ENCODE peak calls at places on chromosomes 16 and 17, in ten cellular contexts. G is tibial artery; U is Caco-2; S is heart left ventricle; E is fibroblast of lung; B is left ventricle myocardium inferior; K is prostate gland; D is neural crest cell; R is CD8-positive, alpha-beta T cell; C is right atrium auricular region. Z is an unnamed sample.

GRCh38 chr16:46555981-46556380 is 65.2 kb downstream of the SHCBP1 start:
- DNase-seq in G (no peak), U (no peak), S (no peak), E (no peak), B (no peak), K (no peak), D (no peak), R (no peak), C (no peak), Z (no peak)

GRCh38 chr17:78973196-78973595 is 6.5 kb downstream of the LGALS3BP start:
- DNase-seq in G (no peak), U (peak), S (no peak), E (no peak), B (no peak), K (no peak), D (no peak), R (no peak), C (no peak), Z (no peak)

GRCh38 chr17:81918762-81919545 is 978 bp upstream of the SIRT7 start:
- DNase-seq in G (no peak), U (no peak), S (no peak), E (no peak), B (no peak), K (peak), D (no peak), R (no peak), C (no peak), Z (no peak)

GRCh38 chr16:86198201-86199118 is 299.5 kb downstream of the IRF8 start:
- DNase-seq in G (no peak), U (no peak), S (no peak), E (no peak), B (no peak), K (no peak), D (no peak), R (no peak), C (no peak), Z (no peak)

GRCh38 chr17:78349831-78350631 is 9.8 kb downstream of the SOCS3 start:
- DNase-seq in G (no peak), U (no peak), S (no peak), E (no peak), B (no peak), K (no peak), D (no peak), R (no peak), C (no peak), Z (no peak)

GRCh38 chr17:29369831-29370735 is 20.1 kb upstream of the TAOK1 start:
- DNase-seq in G (peak), U (peak), S (peak), E (peak), B (peak), K (peak), D (peak), R (peak), C (peak), Z (peak)

GRCh38 chr17:72407336-72408121 is 286.7 kb downstream of the SOX9 start:
- DNase-seq in G (peak), U (no peak), S (peak), E (peak), B (peak), K (peak), D (no peak), R (no peak), C (no peak), Z (no peak)

GRCh38 chr17:31489295-31490018 is 98.0 kb downstream of the RAB11FIP4 start:
- DNase-seq in G (no peak), U (peak), S (no peak), E (no peak), B (no peak), K (no peak), D (no peak), R (no peak), C (no peak), Z (peak)

GRCh38 chr17:6366144-6366755 is 68.7 kb downstream of the AIPL1 start:
- DNase-seq in G (no peak), U (no peak), S (no peak), E (peak), B (no peak), K (no peak), D (no peak), R (no peak), C (no peak), Z (no peak)

GRCh38 chr17:45997624-45998023 is 1.4 kb upstream of the STH start:
- DNase-seq in G (no peak), U (no peak), S (no peak), E (peak), B (no peak), K (no peak), D (no peak), R (no peak), C (no peak), Z (no peak)

GRCh38 chr16:35743101-35743692 is 2283.8 kb downstream of the TP53TG3F start:
- DNase-seq in G (no peak), U (no peak), S (no peak), E (no peak), B (no peak), K (no peak), D (no peak), R (no peak), C (peak), Z (no peak)

GRCh38 chr16:80931661-80931984 is 75.1 kb downstream of the CMC2 start:
- DNase-seq in G (no peak), U (no peak), S (no peak), E (no peak), B (no peak), K (no peak), D (no peak), R (no peak), C (no peak), Z (no peak)

GRCh38 chr17:11644265-11645212 is 46.3 kb downstream of the DNAH9 start:
- DNase-seq in G (peak), U (peak), S (peak), E (peak), B (peak), K (peak), D (peak), R (no peak), C (peak), Z (peak)

GRCh38 chr16:10987361-10988163 is 43.2 kb downstream of the CLEC16A start:
- DNase-seq in G (no peak), U (no peak), S (no peak), E (no peak), B (no peak), K (no peak), D (no peak), R (no peak), C (no peak), Z (no peak)

GRCh38 chr16:31215287-31216115 is 1.4 kb downstream of the PYDC1 start:
- DNase-seq in G (peak), U (peak), S (peak), E (peak), B (peak), K (peak), D (no peak), R (no peak), C (no peak), Z (peak)

GRCh38 chr17:19262650-19263620 is 25.8 kb downstream of the EPN2 start:
- DNase-seq in G (no peak), U (peak), S (no peak), E (no peak), B (no peak), K (no peak), D (no peak), R (no peak), C (no peak), Z (no peak)

GRCh38 chr17:11558681-11559234 is 39.5 kb upstream of the DNAH9 start:
- DNase-seq in G (no peak), U (no peak), S (no peak), E (no peak), B (no peak), K (no peak), D (no peak), R (no peak), C (no peak), Z (no peak)

GRCh38 chr16:28317040-28317880 is 24.9 kb downstream of the SBK1 start:
- DNase-seq in G (peak), U (peak), S (peak), E (peak), B (peak), K (peak), D (peak), R (peak), C (peak), Z (peak)

GRCh38 chr17:49498037-49498615 is 3.0 kb downstream of the NGFR start:
- DNase-seq in G (no peak), U (no peak), S (no peak), E (no peak), B (no peak), K (no peak), D (no peak), R (no peak), C (no peak), Z (no peak)

GRCh38 chr17:82415786-82416185 is 2.4 kb upstream of the HEXD start:
- DNase-seq in G (no peak), U (no peak), S (no peak), E (no peak), B (no peak), K (no peak), D (no peak), R (no peak), C (no peak), Z (no peak)

GRCh38 chr16:86714166-86714565 is 135.8 kb downstream of the FOXL1 start:
- DNase-seq in G (no peak), U (no peak), S (no peak), E (peak), B (no peak), K (no peak), D (no peak), R (no peak), C (no peak), Z (no peak)

GRCh38 chr17:64196626-64197025 is 66.4 kb downstream of the TEX2 start:
- DNase-seq in G (no peak), U (no peak), S (no peak), E (peak), B (no peak), K (no peak), D (no peak), R (no peak), C (no peak), Z (no peak)

GRCh38 chr16:89700649-89701424 is 668 bp downstream of the SPATA2L start:
- DNase-seq in G (no peak), U (peak), S (peak), E (peak), B (no peak), K (peak), D (no peak), R (peak), C (no peak), Z (no peak)

GRCh38 chr16:30972872-30973271 is 12.1 kb upstream of the HSD3B7 start:
- DNase-seq in G (no peak), U (peak), S (no peak), E (no peak), B (no peak), K (no peak), D (no peak), R (no peak), C (no peak), Z (no peak)

DNA sequence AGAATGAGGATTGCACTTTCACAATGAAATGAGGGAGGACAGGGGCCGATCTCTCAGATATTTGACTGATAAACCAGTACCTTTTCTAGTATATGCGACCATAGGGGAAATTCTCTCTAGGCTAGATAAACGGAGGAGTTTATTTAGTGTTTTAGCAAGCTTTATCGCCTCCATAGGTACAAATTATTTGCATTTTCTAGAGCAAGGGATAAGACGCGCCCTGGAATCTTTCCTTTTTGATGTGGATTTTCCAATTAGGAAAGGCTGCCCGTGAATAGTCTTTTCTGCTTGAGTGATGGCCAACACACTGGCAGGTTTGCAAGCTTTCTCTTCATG is 351 bp upstream of the GDPD1 start:
- DNase-seq in G (no peak), U (no peak), S (no peak), E (no peak), B (no peak), K (no peak), D (no peak), R (no peak), C (no peak), Z (no peak)
- TF ChIP-seq CTCF in G (no peak), U (no peak), S (no peak), E (no peak), B (no peak), K (no peak), D (no peak), R (no peak), C (no peak), Z (no peak)

GRCh38 chr17:34306466-34306865 is 12.8 kb upstream of the CCL8 start:
- DNase-seq in G (no peak), U (peak), S (no peak), E (peak), B (no peak), K (no peak), D (no peak), R (no peak), C (peak), Z (no peak)
- TF ChIP-seq CTCF in G (peak), U (no peak), S (peak), E (peak), B (peak), K (no peak), D (no peak), R (no peak), C (peak), Z (no peak)

DNA sequence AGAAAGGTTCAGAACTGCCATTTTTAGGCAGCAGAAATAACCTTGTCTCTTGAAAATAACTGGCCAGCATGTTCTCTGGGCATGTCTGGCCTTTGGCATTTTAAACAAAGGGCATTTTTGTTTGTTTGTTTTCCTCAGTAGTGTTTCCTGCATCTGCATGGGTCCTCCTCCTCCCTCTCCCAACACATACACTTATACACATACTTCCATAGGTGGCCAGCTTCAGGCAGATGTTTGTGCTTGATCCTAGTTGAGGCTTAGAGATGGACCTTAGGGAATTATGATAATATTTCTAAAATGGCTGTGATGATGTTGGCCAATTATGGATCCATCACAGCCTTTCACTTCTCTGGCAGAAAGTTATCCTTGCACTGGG is 7.2 kb downstream of the TBX4 start:
- DNase-seq in G (no peak), U (no peak), S (no peak), E (no peak), B (no peak), K (no peak), D (no peak), R (no peak), C (no peak), Z (no peak)
- TF ChIP-seq CTCF in G (no peak), U (no peak), S (no peak), E (no peak), B (no peak), K (no peak), D (no peak), R (no peak), C (no peak), Z (no peak)

DNA sequence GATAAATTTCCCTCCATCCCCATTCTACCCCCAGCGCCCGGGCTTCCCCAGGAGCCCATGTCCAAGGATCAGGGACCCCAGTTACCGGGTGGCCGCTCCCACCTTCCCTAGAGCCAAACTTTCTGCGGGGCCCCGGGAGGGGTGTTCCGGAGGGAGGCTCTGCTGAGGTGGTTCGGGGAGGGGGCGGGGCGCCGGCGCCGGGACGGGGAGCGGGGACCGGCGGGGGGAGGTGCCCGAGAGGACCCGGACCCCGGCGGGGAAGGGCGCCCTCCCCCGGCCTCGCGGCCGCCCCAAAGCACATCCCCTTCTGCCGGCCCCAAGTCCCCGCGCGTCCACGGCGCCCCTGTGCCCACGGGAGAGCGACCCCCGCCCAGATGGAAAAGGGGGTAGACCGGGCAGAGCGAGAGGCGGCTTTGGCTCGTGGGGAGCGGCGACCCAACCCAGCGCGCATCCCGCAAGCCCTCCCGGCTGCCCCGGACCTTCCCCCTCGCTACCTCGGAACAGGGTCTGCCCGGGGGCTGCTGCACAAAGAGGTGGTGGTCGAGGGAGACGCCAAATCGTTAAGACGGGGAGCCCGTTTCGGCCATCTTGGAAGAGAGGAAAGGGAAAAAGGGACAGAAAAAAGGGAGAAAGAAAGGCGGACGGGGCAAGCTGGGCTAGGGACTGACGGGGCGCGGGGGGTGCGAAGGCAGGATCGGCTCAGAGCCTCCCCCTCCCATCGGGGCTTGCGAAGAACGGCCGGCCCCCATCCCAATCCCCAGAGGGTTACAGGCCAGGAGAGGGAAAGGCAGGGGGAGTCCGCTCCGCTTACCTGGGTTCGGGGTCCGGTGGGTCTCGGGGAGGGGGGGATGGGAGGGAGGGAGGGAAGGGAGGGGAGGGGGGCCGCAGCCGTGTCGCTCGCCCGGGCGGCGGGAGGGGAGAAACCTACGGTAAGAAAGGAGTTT is 479 bp downstream of the PCGF2 start:
- DNase-seq in G (no peak), U (peak), S (peak), E (no peak), B (peak), K (peak), D (peak), R (no peak), C (no peak), Z (peak)
- TF ChIP-seq CTCF in G (peak), U (no peak), S (peak), E (no peak), B (peak), K (no peak), D (peak), R (no peak), C (no peak), Z (peak)

Z was measured in progenitor cell of endocrine pancreas.